ENCODE peak calls at places on chromosomes 1 and 21, in four cellular contexts. P is mammary epithelial cell, Y is astrocyte, Q is fibroblast of lung. A is an unnamed sample.

GRCh38 chr1:46757256-46757955 is 38.5 kb upstream of the EFCAB14 start:
- DNase-seq in Y (peak; percentile 58), Q (no peak), P (peak; percentile 73), A (no peak)

GRCh38 chr21:45972716-45973474 is 8.7 kb upstream of the COL6A1 start:
- DNase-seq in Q (peak; percentile 95), P (no peak), Y (peak; percentile 77), A (peak; percentile 14)

GRCh38 chr1:236400061-236400638 is 6.1 kb downstream of the EDARADD start:
- DNase-seq in Y (no peak), Q (no peak), P (no peak), A (no peak)

GRCh38 chr1:7300893-7301292 is 470.2 kb upstream of the VAMP3 start:
- DNase-seq in P (peak; percentile 10), Q (peak; percentile 89), Y (peak; percentile 96), A (peak; percentile 18)

GRCh38 chr21:41477641-41478318 is 30.2 kb downstream of the TMPRSS2 start:
- DNase-seq in P (peak; percentile 27), Q (peak; percentile 22), Y (peak; percentile 18), A (no peak)

GRCh38 chr1:165162671-165163241 is 193.8 kb downstream of the LMX1A start:
- DNase-seq in P (peak; percentile 93), Y (no peak), Q (no peak), A (no peak)

GRCh38 chr1:151968058-151968457 is 25.6 kb downstream of the S100A10 start:
- DNase-seq in Y (no peak), Q (peak; percentile 63), P (peak; percentile 52), A (peak; percentile 56)

GRCh38 chr1:111406325-111406768 is 21.2 kb downstream of the OVGP1 start:
- DNase-seq in Y (peak; percentile 36), P (peak; percentile 58), Q (no peak), A (peak; percentile 83)

GRCh38 chr1:39789571-39790110 is 976 bp upstream of the BMP8B start:
- DNase-seq in Y (no peak), P (no peak), Q (no peak), A (no peak)

GRCh38 chr1:39788426-39788757 is 273 bp downstream of the BMP8B start:
- DNase-seq in Y (no peak), Q (no peak), P (no peak), A (no peak)

GRCh38 chr1:39791838-39792237 is 3.2 kb upstream of the BMP8B start:
- DNase-seq in P (no peak), Y (no peak), Q (no peak), A (no peak)

GRCh38 chr1:39787468-39787867 is 1.2 kb downstream of the BMP8B start:
- DNase-seq in P (no peak), Q (no peak), Y (no peak), A (no peak)

GRCh38 chr1:39788758-39789570 is at the start of gene BMP8B:
- DNase-seq in Q (no peak), Y (no peak), P (peak; percentile 21), A (no peak)
- TF ChIP-seq EZH2 in Q (no peak), Y (peak; percentile 88), P (no peak), A (peak; percentile 80)

GRCh38 chr1:167669209-167670139 is 39.4 kb downstream of the RCSD1 start:
- DNase-seq in P (no peak), Y (no peak), Q (no peak), A (no peak)
- H3K4me1 ChIP-seq in P (peaks cover 61% of the 10 kb centered on the region), Y (peaks cover 4% of the 10 kb centered on the region), Q (no peaks in the 10 kb centered on the region), A (no peaks in the 10 kb centered on the region)

GRCh38 chr1:21200767-21201166 is 24.1 kb upstream of the EIF4G3 start:
- DNase-seq in Q (no peak), P (no peak), Y (peak; percentile 61), A (no peak)

GRCh38 chr1:21201650-21202049 is 25.0 kb upstream of the EIF4G3 start:
- DNase-seq in P (no peak), Q (no peak), Y (no peak), A (no peak)

GRCh38 chr1:21198929-21199328 is 22.2 kb upstream of the EIF4G3 start:
- DNase-seq in P (no peak), Q (no peak), Y (no peak), A (no peak)
- TF ChIP-seq EZH2 in P (no peak), Q (no peak), Y (no peak), A (no peak)

GRCh38 chr1:208231929-208232360 is 12.2 kb downstream of the PLXNA2 start:
- DNase-seq in Q (peak; percentile 86), P (no peak), Y (peak; percentile 71), A (peak; percentile 58)
- H3K4me1 ChIP-seq in Q (peaks cover 10% of the 10 kb centered on the region), P (peaks cover 20% of the 10 kb centered on the region), Y (peaks cover 32% of the 10 kb centered on the region), A (peaks cover 69% of the 10 kb centered on the region)

DNA sequence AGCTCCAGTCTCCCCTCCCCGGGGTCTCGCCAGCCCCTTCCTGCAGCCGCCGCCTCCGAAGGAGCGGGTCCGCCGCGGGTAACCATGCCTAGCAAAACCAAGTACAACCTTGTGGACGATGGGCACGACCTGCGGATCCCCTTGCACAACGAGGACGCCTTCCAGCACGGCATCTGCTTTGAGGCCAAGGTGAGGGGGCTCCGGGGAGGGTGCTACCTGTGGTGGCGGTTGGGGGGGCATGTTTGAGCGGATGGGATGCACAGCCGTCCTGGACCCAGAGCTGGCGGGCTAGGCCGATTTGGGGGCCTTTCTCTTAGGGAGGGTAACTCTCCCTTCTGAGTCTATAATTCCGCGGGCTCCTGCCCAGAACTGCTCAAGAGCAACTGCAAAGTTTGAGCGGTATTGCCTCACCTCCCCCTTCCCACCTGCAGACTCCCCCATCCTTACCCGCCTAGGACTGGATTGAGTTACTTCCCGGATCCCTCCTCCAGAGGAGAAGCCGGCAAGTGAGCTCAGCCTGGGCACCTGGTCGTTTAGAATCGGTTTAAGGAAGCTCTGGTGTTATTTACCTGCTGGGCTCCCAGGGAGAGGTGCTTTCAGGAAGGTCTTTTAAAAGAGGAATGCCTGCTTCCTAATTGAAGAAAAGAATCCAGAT is 730 bp downstream of the NOS1AP start:
- DNase-seq in Q (no peak), Y (no peak), P (peak; percentile 42), A (no peak)
- TF ChIP-seq EZH2 in Q (peak; percentile 73), Y (peak; percentile 85), P (no peak), A (peak; percentile 47)

GRCh38 chr1:19608232-19608631 is 35.9 kb upstream of the NBL1 start:
- DNase-seq in Y (no peak), Q (no peak), P (no peak), A (no peak)

GRCh38 chr1:19610282-19610978 is 33.7 kb upstream of the NBL1 start:
- DNase-seq in Y (no peak), Q (no peak), P (no peak), A (no peak)

GRCh38 chr1:19606817-19607706 is 37.0 kb upstream of the NBL1 start:
- DNase-seq in Y (peak; percentile 53), P (no peak), Q (peak; percentile 67), A (peak; percentile 8)

GRCh38 chr1:19602486-19602885 is 41.6 kb upstream of the NBL1 start:
- DNase-seq in P (no peak), Y (no peak), Q (peak; percentile 36), A (no peak)

DNA sequence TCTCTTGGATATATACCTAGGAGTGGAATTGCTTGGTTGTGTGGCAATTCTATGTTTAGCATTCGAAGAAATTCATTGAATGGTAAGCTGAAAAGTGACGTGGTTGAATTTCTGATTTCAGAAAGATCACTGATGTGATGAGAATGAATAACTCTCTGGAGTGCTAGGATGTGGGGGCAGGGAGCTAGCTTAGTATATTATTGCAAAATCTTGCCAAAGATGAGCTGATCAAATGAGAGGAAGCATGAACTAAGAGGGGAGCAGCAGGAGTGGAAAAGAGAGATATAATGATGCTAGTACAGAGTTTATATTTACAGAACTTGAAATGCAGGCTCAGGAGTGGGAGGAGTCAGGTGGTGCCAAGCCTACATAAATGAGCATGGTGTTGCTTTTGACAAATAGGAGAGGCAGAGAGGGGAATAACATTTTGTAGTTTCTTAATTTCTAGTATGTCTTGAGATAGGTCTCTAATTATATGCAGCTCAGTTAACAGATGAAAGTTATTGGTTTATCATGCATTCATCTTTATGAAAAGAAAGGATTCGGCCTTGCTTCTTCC is 38.1 kb upstream of the NBL1 start:
- DNase-seq in Q (no peak), Y (no peak), P (no peak), A (no peak)
- H3K4me1 ChIP-seq in Q (peaks cover 6% of the 10 kb centered on the region), Y (no peaks in the 10 kb centered on the region), P (no peaks in the 10 kb centered on the region), A (no peaks in the 10 kb centered on the region)

GRCh38 chr1:212954514-212954913 is 4.2 kb downstream of the VASH2 start:
- DNase-seq in Y (no peak), P (no peak), Q (no peak), A (no peak)

GRCh38 chr1:212952596-212952995 is 2.3 kb downstream of the VASH2 start:
- DNase-seq in Y (no peak), Q (no peak), P (no peak), A (no peak)

GRCh38 chr1:212950243-212951057 is at the start of gene VASH2:
- DNase-seq in P (peak; percentile 69), Y (peak; percentile 66), Q (peak; percentile 70), A (peak; percentile 83)

GRCh38 chr1:212949771-212950170 is 570 bp upstream of the VASH2 start:
- DNase-seq in P (no peak), Q (no peak), Y (no peak), A (no peak)

DNA sequence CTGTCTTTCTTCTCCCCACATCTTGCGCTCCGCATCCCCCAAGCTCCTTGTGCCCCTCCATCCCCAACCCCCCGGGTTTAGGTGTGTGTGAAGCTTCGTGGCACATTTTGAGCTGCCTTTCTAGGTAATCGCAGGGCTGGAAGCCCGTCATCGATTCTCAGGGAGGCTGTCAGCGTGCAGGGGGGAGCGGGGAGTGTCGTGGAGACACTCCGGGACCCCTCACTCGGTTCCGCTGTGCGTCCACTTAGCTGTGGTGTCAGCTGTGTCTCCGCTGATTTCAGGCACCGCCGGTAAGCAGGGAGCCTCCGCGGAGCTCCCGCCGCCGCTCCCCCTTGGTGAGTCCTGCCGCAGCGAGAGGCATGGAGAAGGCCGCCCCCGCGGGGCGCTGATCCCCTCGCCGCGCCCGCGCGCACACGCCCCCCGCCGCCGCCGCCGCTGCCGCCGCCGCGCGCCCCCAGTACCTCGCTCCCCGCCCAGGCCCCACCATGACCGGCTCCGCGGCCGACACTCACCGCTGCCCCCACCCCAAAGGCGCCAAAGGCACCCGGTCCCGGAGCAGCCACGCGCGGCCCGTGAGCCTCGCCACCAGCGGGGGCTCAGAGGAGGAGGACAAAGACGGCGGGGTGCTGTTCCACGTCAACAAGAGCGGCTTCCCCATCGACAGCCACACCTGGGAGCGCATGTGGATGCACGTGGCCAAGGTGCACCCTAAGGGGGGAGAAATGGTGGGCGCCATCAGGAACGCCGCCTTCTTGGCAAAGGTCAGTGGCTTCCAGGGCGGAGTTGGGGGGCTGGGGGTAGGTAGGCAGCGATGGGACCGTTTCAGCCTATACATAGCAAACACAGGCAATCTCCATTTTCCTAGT is 950 bp downstream of the VASH2 start:
- DNase-seq in Q (no peak), P (no peak), Y (no peak), A (no peak)
- TF ChIP-seq EZH2 in Q (peak; percentile 74), P (peak; percentile 82), Y (peak; percentile 53), A (peak; percentile 29)